ENCODE peak calls at places on chromosomes 12 and 14, in five cellular contexts. R is neural progenitor cell, E is mammary epithelial cell, K is IMR-90, Y is mesendoderm. T is an unnamed sample.

GRCh38 chr14:67331368-67332125 is 28.1 kb downstream of the ATP6V1D start:
- DNase-seq in Y (no peak), E (peak; percentile 71), R (no peak), K (peak; percentile 43), T (no peak)

GRCh38 chr12:8544295-8544694 is 3.6 kb upstream of the CLEC4E start:
- DNase-seq in E (peak; percentile 44), K (peak; percentile 59), R (peak; percentile 78), Y (peak; percentile 82), T (peak; percentile 72)

GRCh38 chr14:21780429-21781084 is 106.9 kb upstream of the OR4E1 start:
- DNase-seq in E (no peak), R (no peak), K (no peak), Y (no peak), T (no peak)

GRCh38 chr14:31965735-31966598 is 111.1 kb upstream of the ARHGAP5 start:
- DNase-seq in E (peak; percentile 55), Y (peak; percentile 10), R (no peak), K (peak; percentile 4), T (peak; percentile 17)

GRCh38 chr14:73760598-73761586 is 46.7 kb upstream of the PNMA1 start:
- DNase-seq in K (no peak), Y (no peak), E (no peak), R (no peak), T (no peak)

GRCh38 chr14:103108749-103109207 is 14.3 kb downstream of the EXOC3L4 start:
- DNase-seq in R (no peak), Y (peak; percentile 63), K (peak; percentile 73), E (no peak), T (peak; percentile 52)

GRCh38 chr12:19681007-19681406 is 241.7 kb downstream of the AEBP2 start:
- DNase-seq in Y (peak; percentile 34), K (no peak), R (no peak), E (no peak), T (no peak)

GRCh38 chr12:83434600-83434999 is 747.9 kb downstream of the TMTC2 start:
- DNase-seq in E (no peak), Y (peak; percentile 8), R (no peak), K (no peak), T (peak; percentile 6)

GRCh38 chr12:18723752-18724151 is 14.1 kb downstream of the PLCZ1 start:
- DNase-seq in R (no peak), Y (peak; percentile 45), E (peak; percentile 96), K (peak; percentile 93), T (peak; percentile 85)

GRCh38 chr12:28034271-28034670 is 61.7 kb upstream of the PTHLH start:
- DNase-seq in E (no peak), K (no peak), Y (no peak), R (no peak), T (no peak)

GRCh38 chr12:89236748-89237428 is 115.4 kb downstream of the DUSP6 start:
- DNase-seq in K (peak; percentile 82), R (no peak), E (peak; percentile 96), Y (no peak), T (peak; percentile 70)

GRCh38 chr12:53561590-53561953 is 54.3 kb upstream of the NPFF start:
- DNase-seq in Y (no peak), K (peak; percentile 92), E (peak; percentile 81), R (no peak), T (peak; percentile 88)

GRCh38 chr12:67663121-67663520 is 14.6 kb downstream of the DYRK2 start:
- DNase-seq in R (no peak), E (no peak), K (peak; percentile 97), Y (no peak), T (peak; percentile 88)

GRCh38 chr12:92961949-92962348 is 32.9 kb upstream of the EEA1 start:
- DNase-seq in E (no peak), Y (peak; percentile 55), K (peak; percentile 27), R (no peak), T (no peak)

GRCh38 chr14:105498430-105499255 is 7.6 kb downstream of the TEDC1 start:
- DNase-seq in E (no peak), R (no peak), Y (no peak), K (no peak), T (no peak)

GRCh38 chr12:65594373-65594772 is 229.9 kb upstream of the HMGA2 start:
- DNase-seq in K (no peak), Y (peak; percentile 65), R (peak; percentile 62), E (no peak), T (no peak)

GRCh38 chr12:58925111-58925732 is 4.9 kb upstream of the LRIG3 start:
- DNase-seq in E (no peak), R (no peak), Y (peak; percentile 98), K (peak; percentile 32), T (peak; percentile 80)

GRCh38 chr12:65602579-65603295 is 221.5 kb upstream of the HMGA2 start:
- DNase-seq in K (peak; percentile 97), R (peak; percentile 80), Y (peak; percentile 92), E (peak; percentile 94), T (peak; percentile 97)

GRCh38 chr14:68144051-68144681 is 324.6 kb downstream of the RAD51B start:
- DNase-seq in E (peak; percentile 48), Y (no peak), R (no peak), K (peak; percentile 11), T (peak; percentile 42)

GRCh38 chr12:108761226-108761625 is 29.9 kb upstream of the CORO1C start:
- DNase-seq in E (no peak), R (no peak), K (no peak), Y (no peak), T (no peak)

GRCh38 chr12:56229082-56229481 is 769 bp upstream of the SLC39A5 start:
- DNase-seq in R (no peak), K (no peak), Y (peak; percentile 37), E (no peak), T (no peak)

GRCh38 chr12:124374567-124374966 is 79.7 kb downstream of the RFLNA start:
- DNase-seq in E (no peak), Y (no peak), K (no peak), R (no peak), T (no peak)

GRCh38 chr12:44379827-44380226 is 496.3 kb downstream of the NELL2 start:
- DNase-seq in E (no peak), Y (peak; percentile 42), K (no peak), R (peak; percentile 27), T (no peak)

GRCh38 chr14:20400965-20401593 is 12.2 kb downstream of the TEP1 start:
- DNase-seq in K (peak; percentile 24), E (peak; percentile 91), Y (peak; percentile 23), R (no peak), T (no peak)

GRCh38 chr14:74630881-74631690 is 19.0 kb upstream of the LTBP2 start:
- DNase-seq in K (peak; percentile 69), Y (no peak), E (no peak), R (peak; percentile 27), T (peak; percentile 62)

GRCh38 chr12:112370156-112370555 is 12.1 kb downstream of the HECTD4 start:
- DNase-seq in Y (no peak), R (no peak), K (peak; percentile 61), E (no peak), T (peak; percentile 34)

GRCh38 chr14:103543140-103543539 is 14.1 kb downstream of the TRMT61A start:
- DNase-seq in R (no peak), K (no peak), Y (no peak), E (no peak), T (no peak)

GRCh38 chr14:85536835-85537195 is 6.9 kb downstream of the FLRT2 start:
- DNase-seq in Y (no peak), R (no peak), E (no peak), K (peak; percentile 53), T (peak; percentile 50)

GRCh38 chr12:49331360-49332222 is 5.4 kb downstream of the C1QL4 start:
- DNase-seq in E (peak; percentile 37), Y (peak; percentile 80), K (peak; percentile 76), R (peak; percentile 85), T (peak; percentile 67)

GRCh38 chr14:105299654-105300541 is 903 bp downstream of the BRF1 start:
- DNase-seq in E (no peak), R (no peak), K (no peak), Y (no peak), T (peak; percentile 8)

GRCh38 chr12:43370299-43370698 is 181.7 kb downstream of the ADAMTS20 start:
- DNase-seq in Y (no peak), K (peak; percentile 74), R (no peak), E (peak; percentile 93), T (peak; percentile 65)

GRCh38 chr14:68195126-68195525 is 375.5 kb downstream of the RAD51B start:
- DNase-seq in R (no peak), Y (peak; percentile 38), E (no peak), K (no peak), T (no peak)

GRCh38 chr14:35861204-35861868 is 35.2 kb downstream of the BRMS1L start:
- DNase-seq in Y (no peak), R (no peak), K (no peak), E (no peak), T (no peak)

GRCh38 chr12:27555316-27555715 is 31.3 kb downstream of the PPFIBP1 start:
- DNase-seq in E (no peak), R (no peak), K (no peak), Y (no peak), T (no peak)

GRCh38 chr12:98592825-98593322 is 612 bp upstream of the SLC25A3 start:
- DNase-seq in K (no peak), Y (no peak), E (peak; percentile 49), R (no peak), T (no peak)

GRCh38 chr14:101056446-101056845 is 152.9 kb upstream of the RTL1 start:
- DNase-seq in R (no peak), K (peak; percentile 47), Y (no peak), E (no peak), T (peak; percentile 33)
- H3K4me2 ChIP-seq in R (no peak overlapping the region), K (no peak overlapping the region), Y (no peak overlapping the region), E (no peak overlapping the region), T (no peak overlapping the region)

GRCh38 chr14:99685061-99685995 is 1.2 kb downstream of the CYP46A1 start:
- DNase-seq in Y (peak; percentile 19), R (peak; percentile 44), E (no peak), K (no peak), T (no peak)
- H3K9ac ChIP-seq in Y (no peak overlapping the region), R (no peak overlapping the region), E (no peak overlapping the region), K (no peak overlapping the region), T (no peak overlapping the region)

DNA sequence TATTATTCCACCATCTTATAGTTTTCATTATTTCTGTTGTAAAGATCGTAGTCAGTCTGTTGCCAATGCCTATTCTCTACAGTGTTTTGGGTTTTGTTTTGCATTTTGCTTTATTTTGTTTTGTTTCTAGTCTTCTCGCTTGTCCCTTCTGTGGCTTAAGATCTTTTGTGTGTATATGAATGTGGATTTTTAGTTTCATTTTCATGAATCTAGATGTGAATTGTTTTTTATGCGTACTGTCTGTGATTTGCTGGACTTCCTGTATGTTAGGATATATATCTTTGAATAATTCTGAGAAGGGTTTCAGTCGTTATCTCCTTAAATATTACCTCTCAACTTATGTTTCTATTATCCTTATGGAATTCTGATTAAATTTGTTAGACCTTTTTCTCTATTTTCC is 13.4 kb downstream of the C12orf42 start:
- DNase-seq in E (no peak), R (no peak), Y (no peak), K (no peak), T (no peak)
- H3K4me2 ChIP-seq in E (no peak overlapping the region), R (no peak overlapping the region), Y (no peak overlapping the region), K (no peak overlapping the region), T (no peak overlapping the region)

GRCh38 chr12:106115450-106115849 is 23.3 kb downstream of the NUAK1 start:
- DNase-seq in K (no peak), R (peak; percentile 71), E (no peak), Y (no peak), T (peak; percentile 71)

GRCh38 chr12:106113042-106113441 is 25.7 kb downstream of the NUAK1 start:
- DNase-seq in E (peak; percentile 71), K (peak; percentile 68), R (no peak), Y (peak; percentile 73), T (no peak)

GRCh38 chr12:106112094-106112822 is 26.5 kb downstream of the NUAK1 start:
- DNase-seq in K (peak; percentile 22), R (no peak), Y (peak; percentile 82), E (peak; percentile 93), T (no peak)

GRCh38 chr12:106113446-106114083 is 25.2 kb downstream of the NUAK1 start:
- DNase-seq in E (peak; percentile 39), K (no peak), Y (no peak), R (no peak), T (no peak)

GRCh38 chr12:106114084-106115068 is 24.4 kb downstream of the NUAK1 start:
- DNase-seq in R (no peak), K (peak; percentile 50), E (peak; percentile 65), Y (no peak), T (no peak)
- H3K9ac ChIP-seq in R (no peak overlapping the region), K (no peak overlapping the region), E (peak overlapping the region; percentile 81), Y (no peak overlapping the region), T (no peak overlapping the region)

T was measured in fibroblast of lung.